ENCODE peak calls at places on chromosomes 6 and 20, in eight cellular contexts. M is T-cell; S is right cardiac atrium; Z is hippocampal formation; O is activated T-helper 9 cell treated with anti-CD3 and anti-CD28 coated beads, Interleukin-2, amount 50 U/mL, for 16 hours; R is T follicular helper cell; X is left ventricle myocardium superior; I is uterus. G is an unnamed sample.

GRCh38 chr6:37713529-37714119 is 15.9 kb upstream of the MDGA1 start:
- DNase-seq in M (no peak), S (no peak), Z (no peak), O (no peak), R (no peak), X (no peak), I (no peak), G (no peak)

GRCh38 chr20:50728486-50728980 is 2.8 kb upstream of the PARD6B start:
- DNase-seq in M (no peak), S (no peak), Z (no peak), O (no peak), R (no peak), X (no peak), I (no peak), G (no peak)

GRCh38 chr6:155381856-155382690 is 67.8 kb upstream of the TFB1M start:
- DNase-seq in M (no peak), S (no peak), Z (no peak), O (no peak), R (no peak), X (no peak), I (no peak), G (no peak)

GRCh38 chr6:128186724-128187123 is 285.9 kb upstream of the THEMIS start:
- DNase-seq in M (no peak), S (no peak), Z (no peak), O (no peak), R (no peak), X (no peak), I (no peak), G (no peak)

GRCh38 chr20:48597521-48598302 is 230.1 kb downstream of the PREX1 start:
- DNase-seq in M (no peak), S (no peak), Z (no peak), O (no peak), R (no peak), X (no peak), I (no peak), G (no peak)

GRCh38 chr20:35463455-35464300 is 8.3 kb downstream of the CEP250 start:
- DNase-seq in M (peak; percentile 20), S (no peak), Z (peak; percentile 52), O (no peak), R (peak; percentile 40), X (no peak), I (peak; percentile 54), G (peak; percentile 35)

GRCh38 chr6:163200299-163201093 is 214.0 kb upstream of the QKI start:
- DNase-seq in M (no peak), S (no peak), Z (no peak), O (no peak), R (no peak), X (no peak), I (no peak), G (no peak)

GRCh38 chr6:154928325-154928922 is 66.7 kb upstream of the TIAM2 start:
- DNase-seq in M (peak; percentile 10), S (peak; percentile 67), Z (peak; percentile 40), O (peak; percentile 35), R (peak; percentile 26), X (no peak), I (peak; percentile 40), G (peak; percentile 71)

GRCh38 chr20:4724459-4725262 is 3.0 kb downstream of the PRND start:
- DNase-seq in M (no peak), S (no peak), Z (no peak), O (no peak), R (no peak), X (no peak), I (no peak), G (no peak)

GRCh38 chr20:15395457-15395856 is 1058.0 kb upstream of the FLRT3 start:
- DNase-seq in M (no peak), S (no peak), Z (no peak), O (no peak), R (no peak), X (no peak), I (no peak), G (no peak)

G was measured in amniotic stem cell.